ENCODE peak calls at places on chromosome 20, in seven cellular contexts. T is HCT116, I is GM12878, U is K562, Q is HepG2, E is H1, L is SK-N-SH. O is an unnamed sample.

GRCh38 chr20:4508773-4509172 is 212.9 kb upstream of the PRND start:
- DNase-seq in T (no peak), I (no peak), U (no peak), Q (no peak), E (no peak), L (no peak), O (no peak)

GRCh38 chr20:58981564-58982364 is 708 bp downstream of the NELFCD start:
- DNase-seq in T (no peak), I (no peak), U (peak; percentile 39), Q (peak; percentile 35), E (peak; percentile 62), L (peak; percentile 47), O (no peak)

GRCh38 chr20:34017610-34018009 is 23.9 kb downstream of the RALY start:
- DNase-seq in T (no peak), I (no peak), U (no peak), Q (no peak), E (no peak), L (no peak), O (no peak)

GRCh38 chr20:46330072-46330763 is 21.9 kb upstream of the CDH22 start:
- DNase-seq in T (no peak), I (no peak), U (no peak), Q (no peak), E (no peak), L (peak; percentile 55), O (no peak)

GRCh38 chr20:14777571-14777970 is 440.2 kb upstream of the FLRT3 start:
- DNase-seq in T (no peak), I (no peak), U (no peak), Q (no peak), E (no peak), L (no peak), O (no peak)

GRCh38 chr20:35698298-35699126 is 640 bp downstream of the NFS1 start:
- DNase-seq in T (no peak), I (no peak), U (peak; percentile 50), Q (no peak), E (peak; percentile 50), L (peak; percentile 57), O (no peak)

GRCh38 chr20:36202891-36203338 is 33.4 kb upstream of the AAR2 start:
- DNase-seq in T (peak; percentile 10), I (no peak), U (peak; percentile 89), Q (peak; percentile 51), E (peak; percentile 97), L (peak; percentile 89), O (peak; percentile 82)

GRCh38 chr20:10328897-10329255 is 105.1 kb downstream of the MKKS start:
- DNase-seq in T (no peak), I (no peak), U (no peak), Q (no peak), E (no peak), L (no peak), O (no peak)

GRCh38 chr20:11675920-11676617 is 241.6 kb upstream of the BTBD3 start:
- DNase-seq in T (no peak), I (no peak), U (no peak), Q (no peak), E (no peak), L (no peak), O (no peak)

GRCh38 chr20:11677445-11678235 is 240.1 kb upstream of the BTBD3 start:
- DNase-seq in T (no peak), I (no peak), U (no peak), Q (no peak), E (no peak), L (no peak), O (no peak)

GRCh38 chr20:11682285-11682684 is 235.4 kb upstream of the BTBD3 start:
- DNase-seq in T (no peak), I (no peak), U (no peak), Q (no peak), E (no peak), L (no peak), O (no peak)

GRCh38 chr20:11672959-11673358 is 244.7 kb upstream of the BTBD3 start:
- DNase-seq in T (no peak), I (no peak), U (no peak), Q (no peak), E (no peak), L (no peak), O (no peak)

GRCh38 chr20:11676618-11677289 is 240.9 kb upstream of the BTBD3 start:
- DNase-seq in T (peak; percentile 6), I (no peak), U (peak; percentile 25), Q (peak; percentile 62), E (peak; percentile 86), L (peak; percentile 67), O (peak; percentile 25)
- TF ChIP-seq JUND in T (no peak), I (no peak), U (no peak), Q (no peak), E (no peak), L (no peak), O (no peak)

GRCh38 chr20:6733965-6734364 is 33.5 kb upstream of the BMP2 start:
- DNase-seq in T (no peak), I (no peak), U (no peak), Q (no peak), E (no peak), L (no peak), O (no peak)

GRCh38 chr20:6739406-6739805 is 28.1 kb upstream of the BMP2 start:
- DNase-seq in T (no peak), I (no peak), U (no peak), Q (no peak), E (no peak), L (no peak), O (no peak)

GRCh38 chr20:6740096-6740495 is 27.4 kb upstream of the BMP2 start:
- DNase-seq in T (no peak), I (no peak), U (no peak), Q (no peak), E (no peak), L (no peak), O (no peak)

GRCh38 chr20:6731951-6732580 is 35.4 kb upstream of the BMP2 start:
- DNase-seq in T (no peak), I (no peak), U (no peak), Q (no peak), E (no peak), L (no peak), O (no peak)

DNA sequence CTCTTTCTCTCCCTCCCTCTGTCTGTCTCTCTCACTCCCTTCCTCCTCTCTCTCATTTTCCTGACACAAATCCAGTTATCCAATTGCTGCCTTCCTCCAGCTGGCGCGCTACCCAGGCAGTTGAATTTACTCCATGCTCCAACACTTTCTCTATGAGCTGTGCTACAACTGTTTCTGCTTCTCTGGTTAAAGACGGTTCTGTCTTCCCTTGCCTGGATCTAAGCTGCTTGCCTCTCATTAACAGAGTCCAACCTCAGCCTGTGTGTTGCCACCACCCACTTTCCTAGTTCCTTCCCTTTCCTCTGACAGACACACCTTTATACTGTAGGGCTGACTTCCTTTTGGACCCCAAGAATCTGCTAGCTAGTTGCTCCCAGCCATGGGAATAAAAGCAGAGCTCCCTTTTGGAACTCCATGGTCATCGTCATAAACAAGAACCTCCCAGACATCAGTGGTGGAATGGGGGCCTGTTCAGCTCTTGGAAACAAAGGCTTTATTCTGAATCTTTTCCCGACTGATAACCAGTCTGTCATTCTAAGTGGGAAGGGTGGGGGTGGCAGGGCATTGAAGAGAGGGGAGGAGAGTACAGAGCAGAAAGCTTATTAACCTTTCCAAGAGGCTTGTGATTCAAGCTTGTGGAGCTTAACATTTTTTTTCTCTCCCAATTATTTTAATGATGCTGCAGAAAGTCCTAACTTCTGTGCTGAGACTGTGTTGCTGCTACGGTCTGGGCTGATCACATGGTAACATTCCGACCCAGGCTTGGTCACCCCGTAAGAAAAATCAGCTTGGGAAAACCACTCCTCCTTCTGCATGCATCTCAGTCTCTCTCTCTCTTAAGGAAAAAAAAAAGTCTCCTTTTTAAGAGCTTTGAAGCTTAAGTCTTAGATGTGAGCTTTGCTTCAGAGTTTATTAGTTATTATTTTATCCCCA is 31.3 kb upstream of the BMP2 start:
- DNase-seq in T (no peak), I (no peak), U (no peak), Q (no peak), E (no peak), L (no peak), O (no peak)
- TF ChIP-seq JUND in T (no peak), I (no peak), U (no peak), Q (no peak), E (no peak), L (no peak), O (no peak)

DNA sequence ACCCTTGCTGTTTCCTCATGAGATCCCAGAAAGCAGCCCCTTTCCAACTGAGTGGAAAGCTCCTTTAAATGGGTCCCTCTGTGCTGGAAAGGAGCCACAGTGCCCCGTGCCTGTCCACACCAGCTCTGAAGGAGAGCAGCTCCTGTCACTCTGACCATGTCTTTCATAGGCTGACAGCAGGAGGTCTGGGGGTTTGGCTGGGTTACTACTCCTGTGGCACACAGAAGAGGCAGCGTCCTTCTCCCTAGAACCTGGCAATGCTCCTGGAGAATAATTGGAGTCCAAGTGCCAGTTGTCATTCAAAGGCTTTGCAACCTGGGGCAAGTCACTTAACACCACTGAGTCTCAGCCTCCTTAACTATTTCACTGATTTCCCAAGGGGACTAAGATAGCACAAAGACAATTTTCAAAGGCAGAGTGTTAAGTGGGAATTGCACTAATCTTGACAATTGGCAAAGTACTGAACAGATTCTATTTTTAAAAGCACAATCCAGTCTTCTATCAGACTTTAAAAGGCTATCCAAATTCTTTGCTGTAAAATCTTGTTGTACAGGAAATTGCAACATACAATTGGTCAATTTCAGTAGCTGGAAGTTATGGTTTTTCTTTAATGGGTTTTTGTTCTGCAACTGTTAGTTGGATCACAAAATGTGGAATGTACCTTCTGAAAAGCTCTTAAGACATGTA is 457.2 kb downstream of the KIF16B start:
- DNase-seq in T (no peak), I (no peak), U (no peak), Q (no peak), E (no peak), L (no peak), O (no peak)
- TF ChIP-seq JUND in T (no peak), I (no peak), U (no peak), Q (no peak), E (no peak), L (no peak), O (no peak)

GRCh38 chr20:50709574-50709973 is 18.2 kb upstream of the RIPOR3 start:
- DNase-seq in T (no peak), I (no peak), U (no peak), Q (no peak), E (no peak), L (no peak), O (no peak)

GRCh38 chr20:50708845-50709555 is 17.7 kb upstream of the RIPOR3 start:
- DNase-seq in T (no peak), I (no peak), U (no peak), Q (no peak), E (no peak), L (no peak), O (no peak)

GRCh38 chr20:50712771-50713676 is 18.4 kb upstream of the PARD6B start:
- DNase-seq in T (no peak), I (no peak), U (no peak), Q (no peak), E (no peak), L (no peak), O (no peak)

GRCh38 chr20:50711113-50711825 is 19.9 kb upstream of the RIPOR3 start:
- DNase-seq in T (no peak), I (no peak), U (no peak), Q (no peak), E (no peak), L (no peak), O (peak; percentile 80)

DNA sequence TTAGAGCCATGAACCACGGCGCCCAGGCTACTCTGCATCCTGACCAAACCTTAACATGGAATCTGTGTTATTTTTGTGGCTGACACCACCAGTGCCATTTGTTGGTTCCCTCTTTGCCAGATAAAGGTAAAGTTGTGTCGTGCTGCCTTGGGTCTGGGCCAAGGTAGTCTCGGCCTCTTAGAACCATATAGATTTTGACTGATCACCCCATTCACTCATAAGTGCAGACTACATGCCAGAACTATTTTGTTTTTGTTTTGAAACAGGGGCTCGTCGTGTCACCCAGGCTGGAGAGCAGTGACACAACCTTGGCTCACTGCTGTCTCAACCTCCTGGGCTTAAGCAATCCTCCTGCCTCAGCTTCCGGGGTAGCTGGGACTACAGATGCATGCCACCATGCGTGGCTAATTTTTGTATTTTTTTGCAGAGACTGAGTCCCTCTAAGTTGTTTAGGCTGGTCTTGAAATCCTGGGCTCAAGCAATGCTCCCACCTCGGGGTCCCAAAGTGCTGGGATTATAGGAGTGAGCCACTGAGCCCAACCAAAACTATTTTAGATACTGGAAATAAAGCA is 19.2 kb upstream of the RIPOR3 start:
- DNase-seq in T (no peak), I (no peak), U (no peak), Q (peak; percentile 60), E (no peak), L (no peak), O (peak; percentile 44)
- TF ChIP-seq JUND in T (no peak), I (no peak), U (no peak), Q (no peak), E (no peak), L (no peak), O (no peak)

O was measured in T47D.